ENCODE peak calls at places on chromosomes 4 and X, in six cellular contexts. One of them, this sample, is unnamed.

GRCh38 chr4:4408576-4409335 is 21.9 kb downstream of the NSG1 start:
- DNase-seq in IMR-90: no peak
- DNase-seq in H9: no peak
- DNase-seq in mesenchymal stem cell: no peak
- DNase-seq in trophoblast cell: no peak
- DNase-seq in H1: no peak
- DNase-seq in this sample: no peak

GRCh38 chr4:147157860-147158701 is 212.4 kb upstream of the TTC29 start:
- DNase-seq in IMR-90: peak; percentile 20
- DNase-seq in H9: peak; percentile 68
- DNase-seq in mesenchymal stem cell: peak; percentile 44
- DNase-seq in trophoblast cell: no peak
- DNase-seq in H1: no peak
- DNase-seq in this sample: peak; percentile 49

GRCh38 chr4:113383111-113383785 is 333.8 kb downstream of the ANK2 start:
- DNase-seq in IMR-90: peak; percentile 67
- DNase-seq in H9: no peak
- DNase-seq in mesenchymal stem cell: peak; percentile 33
- DNase-seq in trophoblast cell: no peak
- DNase-seq in H1: no peak
- DNase-seq in this sample: no peak

GRCh38 chrX:13051529-13052172 is 7.2 kb upstream of the FAM9C start:
- DNase-seq in IMR-90: no peak
- DNase-seq in H9: no peak
- DNase-seq in mesenchymal stem cell: no peak
- DNase-seq in trophoblast cell: no peak
- DNase-seq in H1: no peak
- DNase-seq in this sample: no peak

GRCh38 chr4:152138451-152138850 is 377.6 kb upstream of the GATB start:
- DNase-seq in IMR-90: no peak
- DNase-seq in H9: no peak
- DNase-seq in mesenchymal stem cell: no peak
- DNase-seq in trophoblast cell: no peak
- DNase-seq in H1: no peak
- DNase-seq in this sample: no peak

GRCh38 chr4:125125256-125125655 is 189.5 kb upstream of the FAT4 start:
- DNase-seq in IMR-90: no peak
- DNase-seq in H9: no peak
- DNase-seq in mesenchymal stem cell: no peak
- DNase-seq in trophoblast cell: no peak
- DNase-seq in H1: no peak
- DNase-seq in this sample: peak; percentile 11

GRCh38 chrX:15619053-15619772 is 18.5 kb upstream of the ACE2 start:
- DNase-seq in IMR-90: peak; percentile 2
- DNase-seq in H9: no peak
- DNase-seq in mesenchymal stem cell: no peak
- DNase-seq in trophoblast cell: peak; percentile 77
- DNase-seq in H1: no peak
- DNase-seq in this sample: no peak

GRCh38 chr4:168162604-168163003 is 70.3 kb downstream of the ANXA10 start:
- DNase-seq in IMR-90: peak; percentile 47
- DNase-seq in H9: no peak
- DNase-seq in mesenchymal stem cell: peak; percentile 17
- DNase-seq in trophoblast cell: no peak
- DNase-seq in H1: no peak
- DNase-seq in this sample: no peak

GRCh38 chr4:122548452-122548851 is 72.4 kb downstream of the IL21 start:
- DNase-seq in IMR-90: peak; percentile 26
- DNase-seq in H9: no peak
- DNase-seq in mesenchymal stem cell: peak; percentile 46
- DNase-seq in trophoblast cell: no peak
- DNase-seq in H1: no peak
- DNase-seq in this sample: no peak

GRCh38 chr4:111937368-111937767 is 207.9 kb upstream of the FAM241A start:
- DNase-seq in IMR-90: peak; percentile 2
- DNase-seq in H9: no peak
- DNase-seq in mesenchymal stem cell: peak; percentile 47
- DNase-seq in trophoblast cell: peak; percentile 74
- DNase-seq in H1: no peak
- DNase-seq in this sample: no peak

GRCh38 chr4:111930658-111931057 is 214.6 kb upstream of the FAM241A start:
- DNase-seq in IMR-90: no peak
- DNase-seq in H9: no peak
- DNase-seq in mesenchymal stem cell: no peak
- DNase-seq in trophoblast cell: no peak
- DNase-seq in H1: no peak
- DNase-seq in this sample: no peak

GRCh38 chr4:111934294-111934693 is 211.0 kb upstream of the FAM241A start:
- DNase-seq in IMR-90: no peak
- DNase-seq in H9: no peak
- DNase-seq in mesenchymal stem cell: no peak
- DNase-seq in trophoblast cell: no peak
- DNase-seq in H1: no peak
- DNase-seq in this sample: no peak

DNA sequence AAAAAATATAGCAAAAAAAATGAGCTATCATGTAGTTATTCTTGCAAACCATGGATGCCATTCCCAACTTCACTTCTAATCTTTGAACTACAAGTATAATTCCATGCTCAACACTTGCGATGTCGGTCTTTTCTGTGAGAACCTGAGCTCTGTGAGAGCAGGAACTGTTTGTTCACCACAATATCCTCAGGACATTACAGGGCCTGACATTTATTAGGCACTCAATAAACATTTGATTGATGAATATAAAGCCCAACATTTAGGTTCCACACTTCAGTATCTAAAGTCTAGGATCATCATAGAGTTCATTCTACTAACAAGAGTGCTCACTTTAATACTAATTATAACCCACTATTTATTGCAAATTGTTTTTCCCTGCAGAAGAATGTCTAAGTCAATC is 211.6 kb upstream of the FAM241A start:
- DNase-seq in IMR-90: no peak
- DNase-seq in H9: no peak
- DNase-seq in mesenchymal stem cell: no peak
- DNase-seq in trophoblast cell: no peak
- DNase-seq in H1: no peak
- DNase-seq in this sample: no peak
- H3K14ac ChIP-seq in IMR-90: no peak overlapping the region
- H3K14ac ChIP-seq in H9: no peak overlapping the region
- H3K14ac ChIP-seq in mesenchymal stem cell: no peak overlapping the region
- H3K14ac ChIP-seq in trophoblast cell: no peak overlapping the region
- H3K14ac ChIP-seq in H1: no peak overlapping the region
- H3K14ac ChIP-seq in this sample: no peak overlapping the region

GRCh38 chrX:97401154-97401553 is 517.4 kb downstream of the RPA4 start:
- DNase-seq in IMR-90: no peak
- DNase-seq in H9: no peak
- DNase-seq in mesenchymal stem cell: no peak
- DNase-seq in trophoblast cell: no peak
- DNase-seq in H1: no peak
- DNase-seq in this sample: no peak

GRCh38 chrX:97402333-97402732 is 518.6 kb downstream of the RPA4 start:
- DNase-seq in IMR-90: no peak
- DNase-seq in H9: no peak
- DNase-seq in mesenchymal stem cell: peak; percentile 28
- DNase-seq in trophoblast cell: no peak
- DNase-seq in H1: no peak
- DNase-seq in this sample: no peak

GRCh38 chrX:97401586-97402101 is 517.9 kb downstream of the RPA4 start:
- DNase-seq in IMR-90: peak; percentile 19
- DNase-seq in H9: no peak
- DNase-seq in mesenchymal stem cell: peak; percentile 48
- DNase-seq in trophoblast cell: no peak
- DNase-seq in H1: no peak
- DNase-seq in this sample: no peak

GRCh38 chrX:97399400-97399799 is 515.7 kb downstream of the RPA4 start:
- DNase-seq in IMR-90: peak; percentile 81
- DNase-seq in H9: no peak
- DNase-seq in mesenchymal stem cell: peak; percentile 75
- DNase-seq in trophoblast cell: no peak
- DNase-seq in H1: no peak
- DNase-seq in this sample: no peak

DNA sequence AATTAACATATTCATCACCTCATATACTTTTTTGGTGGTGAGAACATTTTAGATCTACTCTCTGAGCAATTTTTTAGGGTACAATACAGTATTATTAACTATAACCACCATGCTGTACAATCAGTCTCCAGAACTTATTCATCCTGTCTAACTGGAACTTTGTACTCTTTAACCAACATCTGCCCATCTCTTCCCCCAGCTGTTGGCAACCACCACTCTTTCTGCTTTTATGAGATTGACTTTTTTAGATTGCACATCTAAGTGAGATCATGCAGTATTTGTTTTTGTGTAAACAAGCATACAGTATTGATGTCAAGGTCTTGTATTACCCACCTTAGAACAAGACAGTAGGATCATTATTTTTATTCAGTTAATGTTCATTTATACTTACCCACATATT is 516.8 kb downstream of the RPA4 start:
- DNase-seq in IMR-90: no peak
- DNase-seq in H9: no peak
- DNase-seq in mesenchymal stem cell: no peak
- DNase-seq in trophoblast cell: no peak
- DNase-seq in H1: no peak
- DNase-seq in this sample: no peak
- H3K14ac ChIP-seq in IMR-90: no peak overlapping the region
- H3K14ac ChIP-seq in H9: no peak overlapping the region
- H3K14ac ChIP-seq in mesenchymal stem cell: no peak overlapping the region
- H3K14ac ChIP-seq in trophoblast cell: no peak overlapping the region
- H3K14ac ChIP-seq in H1: no peak overlapping the region
- H3K14ac ChIP-seq in this sample: no peak overlapping the region

GRCh38 chrX:363621-364375 is 22.9 kb downstream of the PPP2R3B start:
- DNase-seq in IMR-90: no peak
- DNase-seq in H9: no peak
- DNase-seq in mesenchymal stem cell: no peak
- DNase-seq in trophoblast cell: no peak
- DNase-seq in H1: no peak
- DNase-seq in this sample: no peak
- H3K14ac ChIP-seq in IMR-90: no peak overlapping the region
- H3K14ac ChIP-seq in H9: no peak overlapping the region
- H3K14ac ChIP-seq in mesenchymal stem cell: no peak overlapping the region
- H3K14ac ChIP-seq in trophoblast cell: no peak overlapping the region
- H3K14ac ChIP-seq in H1: no peak overlapping the region
- H3K14ac ChIP-seq in this sample: peak overlapping the region; percentile 56

DNA sequence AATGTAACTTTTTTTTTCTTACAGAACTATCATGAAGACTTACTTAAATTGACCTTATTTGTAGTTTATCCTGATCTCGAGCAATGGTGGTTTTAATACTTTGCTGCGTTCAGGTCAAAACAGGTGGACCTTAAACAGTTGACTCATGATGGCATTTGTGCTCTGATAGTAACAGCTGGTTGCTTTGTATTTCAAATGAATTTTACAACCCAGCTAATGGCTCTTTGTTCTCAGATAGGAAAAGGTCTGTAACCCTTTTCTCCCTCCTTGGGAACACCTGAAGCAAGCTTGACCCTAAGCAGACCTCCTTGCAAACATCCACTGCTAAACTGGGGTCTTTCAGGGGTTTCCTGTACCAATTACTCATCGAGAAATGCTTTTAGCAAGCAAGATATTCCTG is 79.2 kb downstream of the F11 start:
- DNase-seq in IMR-90: no peak
- DNase-seq in H9: no peak
- DNase-seq in mesenchymal stem cell: no peak
- DNase-seq in trophoblast cell: no peak
- DNase-seq in H1: no peak
- DNase-seq in this sample: no peak
- H3K14ac ChIP-seq in IMR-90: no peak overlapping the region
- H3K14ac ChIP-seq in H9: no peak overlapping the region
- H3K14ac ChIP-seq in mesenchymal stem cell: no peak overlapping the region
- H3K14ac ChIP-seq in trophoblast cell: no peak overlapping the region
- H3K14ac ChIP-seq in H1: no peak overlapping the region
- H3K14ac ChIP-seq in this sample: no peak overlapping the region

This sample was measured in neuronal stem cell.